ENCODE peak calls at places on chromosomes 1 and 21, in seven cellular contexts. Z is tibial artery, M is body of pancreas, P is neural progenitor cell, X is transverse colon, I is BE2C, J is A549. T is an unnamed sample.

GRCh38 chr1:19427087-19427781 is 58.1 kb downstream of the CAPZB start:
- DNase-seq in Z (no peak), J (no peak), X (peak), M (no peak), P (no peak), I (no peak), T (no peak)

GRCh38 chr1:39305555-39305954 is 101.1 kb downstream of the MACF1 start:
- DNase-seq in I (no peak), X (no peak), M (no peak), J (no peak), Z (no peak), P (no peak), T (no peak)

GRCh38 chr1:18651727-18652126 is 21.1 kb downstream of the PAX7 start:
- DNase-seq in P (peak), J (no peak), X (no peak), M (no peak), Z (no peak), I (no peak), T (no peak)

GRCh38 chr21:38126677-38127271 is 130.0 kb upstream of the KCNJ15 start:
- DNase-seq in P (peak), I (peak), J (peak), M (peak), X (peak), Z (peak), T (no peak)

GRCh38 chr1:220878223-220879081 is 791 bp upstream of the HLX start:
- DNase-seq in M (peak), P (peak), X (peak), J (no peak), Z (no peak), I (no peak), T (no peak)

GRCh38 chr1:20413791-20414140 is 72.2 kb downstream of the CAMK2N1 start:
- DNase-seq in I (no peak), Z (no peak), X (no peak), P (no peak), M (no peak), J (no peak), T (no peak)

GRCh38 chr1:208278638-208279037 is 34.5 kb upstream of the PLXNA2 start:
- DNase-seq in Z (no peak), X (no peak), J (no peak), I (no peak), M (no peak), P (peak), T (no peak)

GRCh38 chr1:2991753-2992495 is 29.3 kb upstream of the ACTRT2 start:
- DNase-seq in I (no peak), M (no peak), Z (peak), X (no peak), J (no peak), P (no peak), T (no peak)

GRCh38 chr1:247294282-247294681 is 37.4 kb downstream of the ZNF496 start:
- DNase-seq in M (no peak), P (no peak), Z (peak), X (no peak), J (no peak), I (no peak), T (peak)

GRCh38 chr21:15703932-15704331 is 25.9 kb upstream of the USP25 start:
- DNase-seq in P (no peak), X (no peak), Z (no peak), I (no peak), J (no peak), M (no peak), T (no peak)

GRCh38 chr1:213166868-213167267 is 115.8 kb downstream of the RPS6KC1 start:
- DNase-seq in Z (no peak), M (no peak), P (no peak), I (no peak), J (no peak), X (no peak), T (no peak)

GRCh38 chr1:46437723-46438122 is 43.6 kb downstream of the FAAH start:
- DNase-seq in M (no peak), J (no peak), X (no peak), I (no peak), P (no peak), Z (no peak), T (no peak)

GRCh38 chr1:15123298-15123697 is 30.2 kb upstream of the TMEM51 start:
- DNase-seq in M (no peak), I (no peak), P (no peak), X (no peak), J (no peak), Z (no peak), T (no peak)

GRCh38 chr1:154992721-154993571 is 440 bp upstream of the LENEP start:
- DNase-seq in P (no peak), I (peak), X (no peak), Z (no peak), J (no peak), M (no peak), T (no peak)

GRCh38 chr1:109482796-109483638 is 688 bp upstream of the ATXN7L2 start:
- DNase-seq in Z (peak), P (peak), X (no peak), I (peak), J (no peak), M (peak), T (no peak)

GRCh38 chr1:183002797-183003594 is 20.2 kb upstream of the LAMC1 start:
- DNase-seq in I (no peak), J (no peak), M (no peak), P (no peak), X (no peak), Z (no peak), T (no peak)

DNA sequence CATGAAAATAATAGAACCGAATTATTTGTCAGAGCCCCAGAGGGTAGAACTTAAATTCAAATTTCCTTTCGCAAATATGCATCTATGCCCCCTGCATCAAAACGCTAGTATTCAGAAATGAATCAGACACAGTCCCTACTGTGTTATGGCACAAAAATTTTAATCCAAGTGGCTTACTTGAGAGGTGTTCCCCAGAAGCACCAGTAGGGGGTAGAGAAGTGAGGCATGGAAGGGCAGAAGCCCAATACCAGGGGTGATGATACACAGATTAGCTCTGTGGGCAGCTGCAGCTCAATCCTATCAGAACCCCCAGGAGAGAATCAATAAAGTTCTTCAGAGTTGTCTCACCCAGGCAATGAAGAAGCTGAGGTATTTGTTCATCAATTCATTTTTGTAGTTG is 342.2 kb downstream of the OMA1 start:
- DNase-seq in M (no peak), I (no peak), P (peak), Z (no peak), X (no peak), J (no peak), T (no peak)
- TF ChIP-seq CTCF in M (no peak), I (peak), P (peak), Z (no peak), X (no peak), J (no peak), T (peak)

DNA sequence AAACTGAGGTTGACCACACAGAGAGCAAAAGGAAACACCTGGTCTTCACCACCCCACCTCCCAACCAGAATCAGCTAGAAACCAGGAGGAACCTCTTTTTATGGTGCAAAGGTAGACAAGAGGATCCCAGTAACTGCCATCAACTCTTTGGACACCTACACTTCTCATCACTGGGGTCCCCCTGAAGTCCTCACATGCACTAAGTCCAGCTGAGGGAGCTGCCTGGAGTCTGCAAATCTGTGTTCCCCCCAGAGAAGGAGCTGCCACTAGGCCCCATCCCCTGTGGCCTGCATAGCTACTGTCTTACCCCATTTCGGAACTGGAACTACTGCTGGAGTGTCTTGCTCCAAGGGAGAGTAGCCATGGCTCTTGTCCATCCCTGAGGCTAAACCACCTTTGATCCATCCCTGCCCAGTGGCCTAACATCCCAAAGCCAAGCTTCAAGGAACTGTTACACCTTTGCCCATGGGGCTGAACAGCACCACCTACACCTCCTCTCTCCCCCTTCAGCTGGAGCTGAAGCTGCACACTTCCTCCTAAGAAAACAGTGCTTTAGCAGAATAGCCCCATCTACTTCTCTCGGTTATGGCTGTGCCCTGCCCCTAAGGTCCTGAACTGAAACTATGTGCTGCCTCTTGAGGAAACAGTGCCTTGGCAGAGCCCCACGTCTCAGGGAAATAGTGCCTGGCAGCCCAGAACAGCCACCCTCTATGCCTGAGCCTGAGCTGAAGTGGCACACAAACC is 85.4 kb upstream of the CD53 start:
- DNase-seq in P (no peak), J (no peak), Z (no peak), I (no peak), M (no peak), X (peak), T (no peak)
- H3K4me3 ChIP-seq in P (no peak), J (no peak), Z (no peak), I (no peak), M (no peak), X (no peak), T (no peak)

GRCh38 chr1:62849031-62849430 is 65.1 kb downstream of the ATG4C start:
- DNase-seq in X (no peak), P (peak), I (no peak), Z (no peak), J (peak), M (no peak), T (no peak)
- TF ChIP-seq CTCF in X (no peak), P (peak), I (peak), Z (no peak), J (no peak), M (no peak), T (no peak)

DNA sequence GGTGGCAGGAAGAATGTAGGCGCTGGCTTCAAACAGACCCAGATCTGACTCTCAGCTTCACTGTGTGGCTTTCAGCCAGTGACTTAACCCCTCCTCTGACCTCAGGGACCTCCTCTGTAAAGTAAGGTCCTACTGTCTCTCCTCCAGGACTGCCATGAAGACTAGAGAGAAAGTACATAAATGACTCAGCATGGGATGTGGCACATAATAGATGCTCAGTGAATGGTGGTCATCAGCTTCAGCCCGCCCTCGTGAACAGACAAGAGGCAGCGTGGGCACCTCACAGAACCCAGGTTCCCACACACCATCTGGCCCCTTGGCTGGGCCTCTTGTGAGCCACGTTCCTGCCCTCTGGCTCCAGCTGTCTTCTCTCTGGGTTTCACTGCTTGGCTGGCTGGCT is 126.0 kb downstream of the SYF2 start:
- DNase-seq in X (no peak), M (no peak), Z (no peak), J (no peak), P (no peak), I (no peak), T (no peak)
- H3K4me3 ChIP-seq in X (no peak), M (no peak), Z (no peak), J (no peak), P (no peak), I (no peak), T (no peak)

T was measured in AG09309.